ENCODE peak calls at places on chromosomes 7 and 10, in six cellular contexts. K is IMR-90, H is H9, N is neuronal stem cell, V is H1, S is trophoblast cell. Z is an unnamed sample.

GRCh38 chr10:44835300-44835699 is 75.8 kb upstream of the TMEM72 start:
- DNase-seq in K (no peak), H (no peak), N (no peak), V (no peak), S (no peak), Z (peak; percentile 33)

GRCh38 chr7:82789883-82790609 is 346.5 kb upstream of the CACNA2D1 start:
- DNase-seq in K (peak; percentile 77), H (no peak), N (no peak), V (no peak), S (no peak), Z (no peak)

GRCh38 chr10:101230185-101230917 is 1.1 kb upstream of the LBX1 start:
- DNase-seq in K (no peak), H (no peak), N (no peak), V (no peak), S (peak; percentile 43), Z (no peak)

GRCh38 chr7:92639956-92640355 is 49.8 kb upstream of the FAM133B start:
- DNase-seq in K (no peak), H (no peak), N (no peak), V (no peak), S (no peak), Z (no peak)

GRCh38 chr7:134684165-134684564 is 37.5 kb downstream of the BPGM start:
- DNase-seq in K (peak; percentile 77), H (no peak), N (no peak), V (no peak), S (no peak), Z (no peak)

GRCh38 chr10:43196981-43197833 is 59.0 kb downstream of the CSGALNACT2 start:
- DNase-seq in K (no peak), H (peak; percentile 28), N (no peak), V (no peak), S (no peak), Z (no peak)

GRCh38 chr7:142787034-142787768 is 16.4 kb downstream of the PRSS2 start:
- DNase-seq in K (no peak), H (no peak), N (no peak), V (no peak), S (no peak), Z (no peak)

GRCh38 chr7:46559194-46559576 is 638.1 kb upstream of the IGFBP3 start:
- DNase-seq in K (peak; percentile 83), H (no peak), N (no peak), V (no peak), S (peak; percentile 7), Z (peak; percentile 84)

GRCh38 chr10:92239600-92240288 is 51.1 kb downstream of the CPEB3 start:
- DNase-seq in K (peak; percentile 30), H (peak; percentile 41), N (peak; percentile 44), V (no peak), S (peak; percentile 56), Z (peak; percentile 48)

GRCh38 chr7:35036361-35037171 is 719 bp downstream of the DPY19L1 start:
- DNase-seq in K (peak; percentile 53), H (peak; percentile 64), N (peak; percentile 60), V (no peak), S (peak; percentile 81), Z (peak; percentile 78)

GRCh38 chr7:141501451-141501850 is 49.8 kb upstream of the AGK start:
- DNase-seq in K (no peak), H (no peak), N (no peak), V (no peak), S (no peak), Z (no peak)
- H2AFZ ChIP-seq in K (no peak overlapping the region), H (no peak overlapping the region), N (no peak overlapping the region), V (no peak overlapping the region), S (no peak overlapping the region), Z (no peak overlapping the region)

GRCh38 chr10:113113241-113113640 is 163.2 kb downstream of the TCF7L2 start:
- DNase-seq in K (no peak), H (no peak), N (no peak), V (no peak), S (no peak), Z (no peak)

GRCh38 chr10:113115534-113115933 is 165.5 kb downstream of the TCF7L2 start:
- DNase-seq in K (no peak), H (no peak), N (no peak), V (no peak), S (no peak), Z (no peak)

GRCh38 chr10:113111900-113112853 is 162.1 kb downstream of the TCF7L2 start:
- DNase-seq in K (peak; percentile 47), H (no peak), N (no peak), V (no peak), S (peak; percentile 58), Z (peak; percentile 46)

GRCh38 chr10:113111260-113111659 is 161.2 kb downstream of the TCF7L2 start:
- DNase-seq in K (no peak), H (no peak), N (no peak), V (no peak), S (no peak), Z (no peak)

GRCh38 chr10:113113918-113114317 is 163.9 kb downstream of the TCF7L2 start:
- DNase-seq in K (no peak), H (no peak), N (no peak), V (no peak), S (no peak), Z (no peak)
- H4K8ac ChIP-seq in K (no peak overlapping the region), H (no peak overlapping the region), N (no peak overlapping the region), V (no peak overlapping the region), S (no peak overlapping the region), Z (no peak overlapping the region)

GRCh38 chr10:50542871-50543270 is 80.9 kb downstream of the SGMS1 start:
- DNase-seq in K (no peak), H (no peak), N (no peak), V (no peak), S (no peak), Z (no peak)
- H2AFZ ChIP-seq in K (no peak overlapping the region), H (no peak overlapping the region), N (no peak overlapping the region), V (no peak overlapping the region), S (no peak overlapping the region), Z (no peak overlapping the region)

DNA sequence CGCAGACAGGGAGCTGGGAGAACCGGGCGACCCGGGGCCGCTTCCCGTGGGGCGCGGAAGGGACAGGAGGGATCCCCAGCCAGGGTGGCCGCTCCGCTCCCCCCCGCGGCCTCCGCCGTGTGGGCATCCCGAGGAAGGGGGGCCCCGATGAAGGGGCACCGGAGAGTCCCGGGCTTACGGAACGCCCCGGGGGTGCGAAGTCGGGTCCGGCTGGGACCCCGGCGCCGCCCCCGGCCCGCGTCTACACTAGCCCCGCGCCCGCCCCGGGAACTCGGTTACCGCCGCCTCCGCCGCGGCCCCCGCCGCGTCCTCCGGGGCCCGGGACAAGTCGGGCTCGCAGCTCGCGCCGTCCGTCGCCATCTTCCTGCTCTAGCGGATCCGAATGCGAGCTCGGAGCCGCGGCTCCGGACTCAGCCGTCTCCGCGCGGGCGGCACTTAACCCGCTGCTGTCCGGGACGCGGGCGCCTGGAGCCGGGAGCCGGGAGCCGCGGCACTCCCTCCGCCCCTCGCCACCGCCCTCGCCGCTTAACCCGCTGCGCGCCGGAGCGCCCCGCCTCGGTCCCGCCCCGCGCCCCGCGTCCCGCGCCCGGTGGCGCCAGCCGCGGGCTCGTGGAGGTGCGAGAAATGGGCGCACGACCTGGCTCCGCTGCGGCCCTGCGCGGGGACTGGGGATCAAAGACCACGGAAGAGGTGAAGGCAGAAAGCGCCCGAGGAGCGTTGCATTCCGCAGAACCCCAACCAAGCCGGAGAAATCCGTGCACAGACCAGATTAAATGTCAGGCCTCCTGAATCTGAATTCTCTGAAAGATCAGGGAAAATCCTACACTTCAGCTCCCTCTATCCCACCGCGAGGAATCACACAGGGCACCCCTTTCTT is at the start of gene CTTNBP2:
- DNase-seq in K (peak; percentile 59), H (peak; percentile 65), N (peak; percentile 65), V (no peak), S (peak; percentile 64), Z (peak; percentile 60)
- H4K8ac ChIP-seq in K (peak within 1 kb of the TSS; percentile 71), H (no peak within 1 kb of the TSS), N (no peak within 1 kb of the TSS), V (peak within 1 kb of the TSS; percentile 91), S (peak within 1 kb of the TSS; percentile 76), Z (peak within 1 kb of the TSS; percentile 45)

GRCh38 chr7:148436135-148436534 is 154.4 kb upstream of the C7orf33 start:
- DNase-seq in K (no peak), H (no peak), N (no peak), V (no peak), S (no peak), Z (no peak)
- H2AFZ ChIP-seq in K (no peak overlapping the region), H (no peak overlapping the region), N (no peak overlapping the region), V (no peak overlapping the region), S (no peak overlapping the region), Z (no peak overlapping the region)